ENCODE peak calls at places on chromosome 19, in seven cellular contexts. H is GM20000; B is foreskin keratinocyte; N is LNCaP clone FGC; C is type B pancreatic cell; X is AG04450; T is CD8-positive, alpha-beta T cell. O is an unnamed sample.
A peak's percentile ranks its signal among the peaks of the same experiment; 100 is the strongest.

GRCh38 chr19:14349426-14349825 is 31.8 kb upstream of the ADGRE5 start:
- DNase-seq in H (no peak), B (no peak), N (no peak), C (no peak), X (no peak), T (no peak), O (no peak)

GRCh38 chr19:6987850-6988249 is 33.4 kb downstream of the MBD3L2B start:
- DNase-seq in H (no peak), B (no peak), N (no peak), C (no peak), X (no peak), T (no peak), O (no peak)

GRCh38 chr19:41968751-41969150 is 9.6 kb upstream of the RABAC1 start:
- DNase-seq in H (no peak), B (no peak), N (no peak), C (no peak), X (no peak), T (no peak), O (no peak)

GRCh38 chr19:39136225-39136940 is 10.8 kb downstream of the PAK4 start:
- DNase-seq in H (no peak), B (no peak), N (no peak), C (no peak), X (no peak), T (no peak), O (no peak)

GRCh38 chr19:30061557-30062330 is 119.7 kb downstream of the URI1 start:
- DNase-seq in H (no peak), B (no peak), N (no peak), C (no peak), X (no peak), T (no peak), O (no peak)

GRCh38 chr19:2037676-2038255 is 13.3 kb downstream of the MKNK2 start:
- DNase-seq in H (no peak), B (no peak), N (no peak), C (no peak), X (no peak), T (no peak), O (no peak)

GRCh38 chr19:55340784-55341147 is 1.1 kb downstream of the KMT5C start:
- DNase-seq in H (no peak), B (no peak), N (no peak), C (no peak), X (no peak), T (no peak), O (no peak)

GRCh38 chr19:54136086-54136863 is 1.3 kb upstream of the CNOT3 start:
- DNase-seq in H (no peak), B (no peak), N (no peak), C (no peak), X (no peak), T (no peak), O (no peak)

GRCh38 chr19:54653181-54653809 is 9.5 kb upstream of the LILRB4 start:
- DNase-seq in H (peak; percentile 59), B (no peak), N (peak; percentile 22), C (no peak), X (no peak), T (no peak), O (peak; percentile 59)

GRCh38 chr19:8610041-8610927 is at the start of gene ADAMTS10:
- DNase-seq in H (peak; percentile 55), B (no peak), N (no peak), C (no peak), X (no peak), T (no peak), O (no peak)

GRCh38 chr19:7415163-7415856 is 66.6 kb downstream of the ARHGEF18 start:
- DNase-seq in H (no peak), B (no peak), N (no peak), C (no peak), X (peak; percentile 69), T (no peak), O (no peak)

GRCh38 chr19:30071871-30072270 is 129.8 kb downstream of the URI1 start:
- DNase-seq in H (no peak), B (no peak), N (no peak), C (no peak), X (no peak), T (no peak), O (no peak)

GRCh38 chr19:37506387-37507166 is at the start of gene ZNF793:
- DNase-seq in H (peak; percentile 64), B (peak; percentile 87), N (peak; percentile 88), C (peak; percentile 90), X (peak; percentile 10), T (peak; percentile 76), O (peak; percentile 58)

GRCh38 chr19:38842439-38843174 is 7.2 kb downstream of the HNRNPL start:
- DNase-seq in H (no peak), B (no peak), N (no peak), C (no peak), X (no peak), T (peak; percentile 53), O (no peak)

GRCh38 chr19:51272183-51272817 is 21.4 kb downstream of the SIGLECL1 start:
- DNase-seq in H (no peak), B (no peak), N (no peak), C (no peak), X (no peak), T (no peak), O (no peak)

GRCh38 chr19:19420570-19421301 is 15.3 kb downstream of the GATAD2A start:
- DNase-seq in H (no peak), B (no peak), N (peak; percentile 6), C (no peak), X (no peak), T (no peak), O (no peak)

GRCh38 chr19:2461751-2462634 is 5.2 kb upstream of the LMNB2 start:
- DNase-seq in H (peak; percentile 90), B (no peak), N (no peak), C (no peak), X (no peak), T (peak; percentile 29), O (peak; percentile 89)

GRCh38 chr19:46068345-46069258 is 27.8 kb upstream of the IGFL4 start:
- DNase-seq in H (no peak), B (peak; percentile 94), N (no peak), C (no peak), X (peak; percentile 47), T (no peak), O (no peak)

GRCh38 chr19:23777216-23777615 is 18.5 kb upstream of the ZNF681 start:
- DNase-seq in H (no peak), B (peak; percentile 9), N (no peak), C (no peak), X (no peak), T (no peak), O (no peak)

GRCh38 chr19:49019242-49019932 is 2.5 kb upstream of the LHB start:
- DNase-seq in H (peak; percentile 89), B (no peak), N (no peak), C (no peak), X (no peak), T (peak; percentile 40), O (peak; percentile 84)

GRCh38 chr19:510606-511100 is 3.4 kb downstream of the TPGS1 start:
- DNase-seq in H (peak; percentile 92), B (peak; percentile 56), N (no peak), C (peak; percentile 95), X (peak; percentile 60), T (peak; percentile 90), O (peak; percentile 88)
- TF ChIP-seq CTCF in H (peak; percentile 95), B (peak; percentile 99), N (peak; percentile 91), C (peak; percentile 100), X (peak; percentile 98), T (peak; percentile 100), O (peak; percentile 98)

DNA sequence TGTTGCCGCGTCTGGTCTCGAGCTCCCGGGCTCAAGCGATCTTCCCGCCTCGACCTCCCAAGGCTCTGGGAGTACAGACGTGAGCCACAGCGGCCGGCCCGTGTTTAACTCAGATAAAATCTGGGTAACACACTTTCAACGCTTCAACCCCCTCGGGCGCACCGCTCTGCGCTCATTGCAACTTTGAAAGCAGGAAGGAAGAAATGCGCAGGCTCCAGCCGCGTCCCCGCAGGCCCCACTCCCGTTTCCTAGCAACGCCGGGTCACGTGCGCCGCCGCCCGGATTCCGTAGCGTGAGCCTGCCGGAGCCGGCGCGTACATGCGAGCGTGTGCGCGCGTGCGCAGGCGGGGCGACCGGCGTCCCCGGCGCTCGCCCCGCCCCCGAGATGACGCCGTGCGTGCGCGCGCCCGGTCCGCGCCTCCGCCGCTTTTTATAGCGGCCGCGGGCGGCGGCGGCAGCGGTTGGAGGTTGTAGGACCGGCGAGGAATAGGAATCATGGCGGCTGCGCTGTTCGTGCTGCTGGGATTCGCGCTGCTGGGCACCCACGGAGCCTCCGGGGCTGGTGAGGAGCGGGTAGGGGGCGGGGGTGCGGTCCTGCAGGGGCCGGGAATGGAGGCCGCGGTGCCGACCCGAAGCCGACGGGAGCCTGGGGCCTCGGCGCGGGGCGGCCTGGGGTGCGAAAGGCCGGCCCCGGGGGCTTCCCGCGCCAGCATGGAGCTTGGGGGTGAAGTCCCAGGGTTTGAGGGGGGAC is at the start of gene BSG:
- DNase-seq in H (peak; percentile 100), B (peak; percentile 85), N (peak; percentile 90), C (peak; percentile 99), X (peak; percentile 95), T (peak; percentile 98), O (peak; percentile 100)
- TF ChIP-seq CTCF in H (no peak), B (no peak), N (no peak), C (no peak), X (no peak), T (no peak), O (no peak)

DNA sequence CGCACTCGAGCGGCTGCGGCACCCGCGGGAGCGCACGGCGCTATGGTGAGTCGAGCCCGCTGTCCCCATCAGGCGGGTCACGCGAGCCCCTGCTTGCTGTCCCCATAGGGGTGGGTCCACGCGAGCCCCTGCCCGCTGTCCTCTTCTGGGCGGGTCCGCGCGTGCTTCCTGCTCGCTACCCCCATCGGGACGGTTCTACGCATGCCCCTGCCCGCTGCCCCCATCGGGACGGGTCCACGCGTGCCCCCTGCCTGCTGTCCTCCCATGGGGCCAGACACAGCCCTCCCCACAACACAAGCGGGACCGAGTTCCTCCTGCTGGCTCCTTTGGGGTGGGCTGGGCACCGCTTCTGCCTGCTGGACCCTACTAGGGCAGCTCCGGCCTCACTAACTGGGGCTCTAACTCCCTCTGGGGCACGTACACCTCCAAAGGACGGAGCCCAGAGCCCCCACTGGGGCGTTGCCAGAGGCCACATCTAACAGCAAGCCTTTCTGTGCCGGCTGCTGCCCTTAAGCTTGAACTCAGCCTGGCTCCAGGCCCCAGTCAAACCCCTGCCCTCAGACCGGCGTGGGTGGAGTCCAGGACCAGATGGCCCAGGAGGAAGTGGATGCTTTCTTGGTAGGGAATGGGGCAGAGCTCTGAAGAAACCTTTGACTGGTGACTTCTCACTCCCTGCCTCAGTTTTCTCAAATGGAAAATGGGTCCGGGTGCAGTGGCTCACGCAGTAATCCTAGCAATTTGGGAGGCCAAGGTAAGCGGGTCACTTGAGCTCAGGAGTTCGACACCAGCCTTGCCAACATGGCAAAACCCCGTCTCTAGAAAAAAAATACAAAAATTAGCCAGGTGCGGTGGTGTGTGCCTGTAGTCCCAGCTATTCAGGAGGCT is 722 bp downstream of the COLGALT1 start:
- DNase-seq in H (no peak), B (no peak), N (no peak), C (no peak), X (no peak), T (no peak), O (peak; percentile 46)
- TF ChIP-seq CTCF in H (peak; percentile 8), B (peak; percentile 10), N (no peak), C (peak; percentile 12), X (peak; percentile 11), T (no peak), O (peak; percentile 13)

DNA sequence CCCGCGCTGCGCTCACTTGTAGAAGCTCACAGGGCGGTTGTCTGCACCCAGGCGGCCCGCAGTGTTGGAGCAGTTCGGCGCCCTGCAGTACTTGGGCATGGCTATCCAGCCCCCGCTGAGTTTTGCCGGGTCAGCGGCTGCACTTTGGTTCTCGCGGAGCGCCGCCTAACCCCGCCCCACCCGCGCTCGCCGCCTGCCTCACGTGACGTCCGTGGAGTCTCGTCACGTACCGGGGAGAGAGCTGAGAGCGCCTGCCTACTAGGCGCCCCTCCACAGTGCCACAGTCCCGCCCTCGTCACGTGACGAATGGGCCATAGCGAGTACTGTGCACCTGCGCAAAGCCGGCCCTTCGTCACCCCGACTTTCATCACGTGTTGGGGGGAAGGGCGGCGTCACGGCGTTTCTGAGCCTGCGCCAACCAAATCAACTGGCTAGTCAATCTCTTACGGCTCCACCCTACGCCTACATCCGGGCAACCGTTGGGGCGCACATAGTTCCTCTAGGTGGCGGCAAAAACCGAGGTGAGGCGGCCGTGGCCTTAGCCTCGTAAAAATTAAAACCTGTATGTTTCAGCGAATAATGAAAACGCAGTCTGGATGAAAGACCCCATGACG is at the start of gene THAP8:
- DNase-seq in H (peak; percentile 99), B (peak; percentile 97), N (peak; percentile 98), C (peak; percentile 99), X (peak; percentile 99), T (peak; percentile 100), O (peak; percentile 100)
- TF ChIP-seq CTCF in H (peak; percentile 15), B (peak; percentile 77), N (peak; percentile 45), C (peak; percentile 68), X (peak; percentile 60), T (peak; percentile 66), O (peak; percentile 30)